ENCODE peak calls at places on chromosomes 16 and 17, in six cellular contexts. K, C, D, Z, S and W are unnamed samples.

GRCh38 chr17:19378416-19379293 is at the start of gene MAPK7:
- DNase-seq in K (no peak), C (no peak), D (no peak), Z (no peak), S (no peak), W (peak; percentile 48)

GRCh38 chr17:68134046-68134637 is 98.6 kb downstream of the KPNA2 start:
- DNase-seq in K (no peak), C (no peak), D (no peak), Z (no peak), S (no peak), W (no peak)

GRCh38 chr16:20084624-20085226 is 11.0 kb upstream of the GPR139 start:
- DNase-seq in K (no peak), C (no peak), D (no peak), Z (no peak), S (peak; percentile 75), W (no peak)

GRCh38 chr17:82110298-82110697 is 12.3 kb upstream of the FASN start:
- DNase-seq in K (no peak), C (no peak), D (peak; percentile 83), Z (no peak), S (no peak), W (no peak)

GRCh38 chr16:1335996-1336395 is 2.6 kb downstream of the BAIAP3 start:
- DNase-seq in K (no peak), C (no peak), D (no peak), Z (no peak), S (no peak), W (no peak)

GRCh38 chr16:872436-873242 is 72.1 kb upstream of the GNG13 start:
- DNase-seq in K (no peak), C (no peak), D (no peak), Z (no peak), S (no peak), W (no peak)

GRCh38 chr16:28821874-28822519 is 802 bp upstream of the ATXN2L start:
- DNase-seq in K (no peak), C (no peak), D (no peak), Z (no peak), S (peak; percentile 66), W (peak; percentile 31)

GRCh38 chr16:75070055-75070841 is 46.3 kb downstream of the LDHD start:
- DNase-seq in K (no peak), C (peak; percentile 25), D (no peak), Z (no peak), S (peak; percentile 49), W (no peak)

GRCh38 chr16:85384831-85385462 is 228.2 kb upstream of the GSE1 start:
- DNase-seq in K (peak; percentile 56), C (no peak), D (peak; percentile 84), Z (no peak), S (no peak), W (no peak)

GRCh38 chr17:77496401-77496801 is 355.6 kb downstream of the SEC14L1 start:
- DNase-seq in K (no peak), C (no peak), D (no peak), Z (no peak), S (no peak), W (no peak)

DNA sequence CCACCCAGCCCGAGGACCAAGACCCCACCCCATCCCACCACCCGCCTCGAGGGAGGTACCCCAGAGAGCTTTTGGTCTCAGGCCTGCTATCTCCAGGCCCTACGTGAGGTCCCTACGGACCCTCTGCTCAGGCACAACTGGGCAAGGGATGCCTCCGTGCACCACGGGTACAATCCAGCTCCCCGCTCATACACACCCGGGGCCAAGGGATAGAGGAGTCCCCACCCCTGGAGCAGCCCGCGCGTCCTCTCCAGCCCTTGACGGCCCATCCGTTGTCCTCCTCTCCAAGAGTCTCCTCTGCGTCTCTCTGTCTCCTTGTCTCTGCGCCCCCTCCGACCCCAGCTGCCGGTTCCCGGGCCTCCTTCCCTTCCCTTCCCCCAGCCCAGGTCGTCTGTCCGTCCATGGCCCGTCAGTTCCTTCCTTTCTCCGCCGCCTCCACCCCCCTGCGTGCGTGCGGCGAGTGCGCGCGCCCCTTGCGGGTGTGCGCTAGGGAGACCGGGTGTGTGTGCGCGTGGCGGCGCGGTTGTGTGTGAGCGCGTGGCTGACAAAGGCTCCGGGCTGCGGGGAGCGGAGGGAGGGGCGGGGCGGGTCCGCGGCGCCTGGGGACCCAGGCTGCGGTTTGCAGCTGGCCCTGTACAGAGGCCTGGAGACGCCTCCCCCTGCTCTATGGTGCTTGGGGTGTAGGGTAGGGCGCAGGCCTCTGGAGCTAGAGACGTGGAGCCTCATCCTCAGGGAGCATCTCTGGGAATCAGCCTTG is 928 bp downstream of the SPNS2 start:
- DNase-seq in K (peak; percentile 75), C (no peak), D (no peak), Z (no peak), S (no peak), W (no peak)
- TF ChIP-seq EZH2 in K (peak; percentile 71), C (no peak), D (peak; percentile 77), Z (peak; percentile 48), S (no peak), W (no peak)

DNA sequence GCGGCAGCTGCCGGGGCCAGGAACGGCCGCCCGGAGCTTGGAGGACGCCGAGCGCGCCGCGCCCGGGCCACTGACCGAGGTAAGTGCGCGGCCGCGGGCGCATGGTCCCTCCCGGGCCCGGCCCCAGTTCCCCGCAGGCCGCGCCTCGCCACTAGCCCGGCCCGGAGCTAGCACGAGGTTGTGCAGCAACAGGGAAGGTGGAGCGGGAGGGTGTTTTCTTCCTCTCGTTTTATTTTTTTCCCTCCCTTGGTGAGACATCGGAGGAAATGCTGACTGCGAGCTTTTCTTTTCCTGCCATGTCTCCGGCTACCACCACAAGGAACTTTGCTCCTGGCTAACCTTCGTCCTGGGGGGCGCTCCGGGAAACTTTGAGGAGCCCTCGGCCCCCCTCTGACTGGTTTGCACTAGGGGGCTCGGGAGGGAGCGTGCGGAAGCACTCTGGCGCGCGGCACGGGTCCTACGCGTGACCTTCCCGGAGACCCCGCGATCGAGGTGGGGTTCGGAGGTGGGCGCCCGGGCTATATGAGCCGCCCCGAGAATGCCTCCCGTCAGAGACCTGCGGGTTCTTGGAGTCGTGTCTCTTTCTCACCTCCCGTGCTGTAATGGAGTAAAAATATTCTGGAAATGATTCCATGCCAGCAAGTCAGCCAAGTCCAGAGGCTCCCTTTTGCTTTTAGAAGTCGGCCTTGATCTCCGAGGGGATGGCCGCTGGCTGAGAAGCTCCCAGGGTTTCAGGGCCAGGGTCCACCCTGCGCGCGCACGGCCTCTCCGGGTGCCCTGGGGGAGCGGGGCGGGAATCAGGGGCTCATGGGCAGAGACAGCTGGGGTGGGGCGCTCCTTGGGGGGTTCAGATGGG is 906 bp downstream of the KCNJ12 start:
- DNase-seq in K (peak; percentile 73), C (peak; percentile 44), D (peak; percentile 23), Z (no peak), S (no peak), W (peak; percentile 73)
- TF ChIP-seq EZH2 in K (peak; percentile 75), C (no peak), D (no peak), Z (peak; percentile 35), S (no peak), W (peak; percentile 10)

DNA sequence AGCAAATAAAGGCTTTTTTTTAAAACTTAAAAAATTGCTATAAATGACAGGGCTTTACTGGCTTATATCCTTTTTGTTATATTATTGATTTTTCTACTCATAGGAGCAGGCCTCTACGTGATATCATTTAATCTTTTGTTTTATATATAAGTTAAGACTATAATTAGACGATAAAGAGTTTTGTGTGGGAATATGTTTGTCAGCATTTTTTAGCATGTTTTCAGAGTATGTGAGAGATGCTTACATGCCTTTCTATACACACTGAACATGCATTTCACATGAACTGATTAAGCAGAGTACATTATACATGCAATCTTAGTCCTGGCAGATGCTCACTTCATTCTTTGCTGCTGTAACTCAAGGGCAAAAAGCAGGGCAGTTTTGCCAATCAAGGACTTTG is 7.7 kb upstream of the KRT222 start:
- DNase-seq in K (no peak), C (no peak), D (no peak), Z (no peak), S (no peak), W (no peak)
- TF ChIP-seq EZH2 in K (no peak), C (no peak), D (no peak), Z (no peak), S (no peak), W (no peak)

GRCh38 chr16:27325736-27326135 is 12.0 kb downstream of the IL4R start:
- DNase-seq in K (no peak), C (no peak), D (no peak), Z (no peak), S (no peak), W (no peak)

GRCh38 chr16:27326251-27326650 is 12.5 kb downstream of the IL4R start:
- DNase-seq in K (no peak), C (no peak), D (no peak), Z (no peak), S (no peak), W (no peak)

GRCh38 chr16:27328937-27329336 is 15.2 kb downstream of the IL4R start:
- DNase-seq in K (no peak), C (no peak), D (no peak), Z (no peak), S (no peak), W (no peak)

GRCh38 chr16:27327586-27327915 is 13.8 kb downstream of the IL4R start:
- DNase-seq in K (no peak), C (no peak), D (no peak), Z (no peak), S (no peak), W (no peak)

DNA sequence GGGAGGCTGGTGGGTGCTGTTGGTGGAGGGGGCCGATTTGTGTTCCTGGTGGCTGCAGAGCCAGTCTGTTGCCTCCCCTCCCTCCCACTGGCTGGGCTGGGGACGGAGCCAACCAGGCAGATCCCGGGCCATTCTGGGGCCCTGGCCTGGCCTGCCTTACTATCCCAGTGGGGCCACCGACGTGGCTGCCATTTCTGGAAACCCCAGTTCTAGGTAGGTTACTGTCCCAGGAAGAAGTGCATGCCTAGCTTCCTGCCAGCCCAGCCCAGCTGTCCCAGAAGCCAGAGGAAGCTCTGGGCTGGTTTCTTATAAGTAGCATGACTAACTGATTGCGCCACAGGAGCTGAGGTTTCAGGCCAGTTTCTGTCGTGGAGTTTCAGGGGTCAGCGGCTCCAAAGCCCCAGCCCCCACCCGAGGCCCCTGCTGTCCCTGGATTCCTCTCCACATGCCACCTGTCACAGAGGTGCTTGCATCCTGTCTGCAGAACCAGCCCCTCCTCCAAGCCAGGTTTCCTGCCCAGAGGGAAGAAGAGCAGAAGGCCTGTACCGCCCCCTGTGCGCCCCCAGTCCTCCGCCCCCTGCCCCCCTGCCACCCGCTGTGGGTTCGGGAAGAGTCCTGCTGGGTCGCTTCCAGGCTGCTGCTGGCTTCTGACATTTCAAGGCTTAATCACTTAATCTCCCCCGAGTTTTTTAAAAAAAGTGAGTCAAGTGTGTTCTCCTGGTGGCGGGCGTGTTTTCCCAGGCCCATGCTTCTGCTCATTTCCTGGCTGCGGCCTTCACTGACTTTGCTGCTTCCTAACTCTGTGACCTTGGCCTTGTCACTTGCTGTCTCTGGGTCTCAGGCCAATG is 13.2 kb downstream of the IL4R start:
- DNase-seq in K (peak; percentile 88), C (peak; percentile 94), D (peak; percentile 96), Z (peak; percentile 44), S (no peak), W (peak; percentile 99)
- TF ChIP-seq EZH2 in K (no peak), C (no peak), D (no peak), Z (no peak), S (no peak), W (no peak)

GRCh38 chr17:80475949-80476876 is at the start of gene NPTX1:
- DNase-seq in K (peak; percentile 64), C (no peak), D (no peak), Z (no peak), S (no peak), W (peak; percentile 60)
- TF ChIP-seq EZH2 in K (peak; percentile 81), C (peak; percentile 56), D (peak; percentile 92), Z (peak; percentile 63), S (no peak), W (no peak)